ENCODE peak calls at places on chromosomes 11 and 22, in six cellular contexts. F is Calu3, X is C1 segment of cervical spinal cord, R is GM12865, W is HTR-8/SVneo, J is spleen. P is an unnamed sample.

GRCh38 chr11:33065445-33066178 is 26.2 kb downstream of the TCP11L1 start:
- DNase-seq in R (peak), F (peak), W (peak), X (peak), J (peak), P (peak)

GRCh38 chr11:128417607-128418324 is 169.6 kb downstream of the ETS1 start:
- DNase-seq in R (no peak), F (no peak), J (no peak), X (no peak), W (no peak), P (no peak)

GRCh38 chr22:40118979-40119378 is 58.7 kb upstream of the TNRC6B start:
- DNase-seq in W (no peak), F (no peak), X (no peak), J (no peak), R (no peak), P (no peak)

GRCh38 chr11:72826191-72826941 is 12.2 kb downstream of the ATG16L2 start:
- DNase-seq in J (no peak), F (no peak), R (peak), X (no peak), W (no peak), P (no peak)

GRCh38 chr22:31036671-31037550 is 44.2 kb upstream of the SMTN start:
- DNase-seq in F (peak), J (no peak), X (no peak), R (no peak), W (peak), P (no peak)

GRCh38 chr22:37019309-37020191 is at the start of the genes MPST and TST:
- DNase-seq in F (peak), R (peak), W (peak), J (peak), X (peak), P (peak)

GRCh38 chr11:67252831-67253239 is 13.4 kb upstream of the GRK2 start:
- DNase-seq in R (peak), F (peak), J (no peak), W (no peak), X (peak), P (peak)

GRCh38 chr11:118117790-118118601 is 31.2 kb upstream of the SMIM35 start:
- DNase-seq in X (no peak), R (peak), F (no peak), J (no peak), W (no peak), P (no peak)